ENCODE peak calls at places on chromosomes 4 and X, in four cellular contexts. One of them, this sample, is unnamed.

GRCh38 chr4:138204507-138204906 is 37.6 kb downstream of the SLC7A11 start:
- DNase-seq in A549: peak
- DNase-seq in SW480: no peak
- DNase-seq in DMS153: peak
- DNase-seq in this sample: no peak

GRCh38 chr4:10180927-10181744 is 64.5 kb upstream of the WDR1 start:
- DNase-seq in SW480: no peak
- DNase-seq in A549: no peak
- DNase-seq in DMS153: no peak
- DNase-seq in this sample: no peak

GRCh38 chr4:176187610-176188009 is 7.8 kb downstream of the SPATA4 start:
- DNase-seq in A549: no peak
- DNase-seq in SW480: no peak
- DNase-seq in DMS153: no peak
- DNase-seq in this sample: no peak

GRCh38 chr4:77782102-77782835 is 36.9 kb downstream of the CNOT6L start:
- DNase-seq in SW480: no peak
- DNase-seq in A549: no peak
- DNase-seq in DMS153: no peak
- DNase-seq in this sample: no peak

GRCh38 chrX:16436348-16437188 is 213.4 kb upstream of the S100G start:
- DNase-seq in A549: peak
- DNase-seq in DMS153: peak
- DNase-seq in SW480: peak
- DNase-seq in this sample: peak

GRCh38 chrX:107970073-107970472 is 12.1 kb downstream of the TEX13B start:
- DNase-seq in A549: no peak
- DNase-seq in DMS153: no peak
- DNase-seq in SW480: no peak
- DNase-seq in this sample: no peak

GRCh38 chr4:3342182-3342854 is 49.5 kb downstream of the RGS12 start:
- DNase-seq in A549: peak
- DNase-seq in DMS153: peak
- DNase-seq in SW480: no peak
- DNase-seq in this sample: no peak

GRCh38 chrX:2967584-2967983 is 38.4 kb upstream of the ARSD start:
- DNase-seq in SW480: no peak
- DNase-seq in A549: no peak
- DNase-seq in DMS153: no peak
- DNase-seq in this sample: no peak

GRCh38 chr4:75908555-75908954 is 6.3 kb upstream of the PPEF2 start:
- DNase-seq in DMS153: no peak
- DNase-seq in SW480: no peak
- DNase-seq in A549: no peak
- DNase-seq in this sample: no peak

GRCh38 chr4:629636-629915 is 4.2 kb downstream of the PDE6B start:
- DNase-seq in DMS153: no peak
- DNase-seq in A549: no peak
- DNase-seq in SW480: no peak
- DNase-seq in this sample: no peak

GRCh38 chrX:112043997-112044396 is 38.6 kb downstream of the TRPC5 start:
- DNase-seq in DMS153: no peak
- DNase-seq in SW480: peak
- DNase-seq in A549: peak
- DNase-seq in this sample: no peak

GRCh38 chr4:138977525-138977924 is 38.1 kb upstream of the NOCT start:
- DNase-seq in A549: no peak
- DNase-seq in DMS153: no peak
- DNase-seq in SW480: no peak
- DNase-seq in this sample: peak

GRCh38 chr4:63524764-63525163 is 884.5 kb downstream of the TECRL start:
- DNase-seq in DMS153: no peak
- DNase-seq in A549: no peak
- DNase-seq in SW480: no peak
- DNase-seq in this sample: no peak

GRCh38 chrX:9855536-9856320 is 69.5 kb downstream of the SHROOM2 start:
- DNase-seq in A549: no peak
- DNase-seq in DMS153: no peak
- DNase-seq in SW480: no peak
- DNase-seq in this sample: no peak

GRCh38 chr4:81454498-81454897 is 17.2 kb downstream of the RASGEF1B start:
- DNase-seq in A549: no peak
- DNase-seq in SW480: no peak
- DNase-seq in DMS153: no peak
- DNase-seq in this sample: no peak

GRCh38 chrX:120309873-120310730 is 1.2 kb downstream of the TMEM255A start:
- DNase-seq in DMS153: no peak
- DNase-seq in A549: peak
- DNase-seq in SW480: no peak
- DNase-seq in this sample: no peak

GRCh38 chrX:152405561-152405960 is 45.6 kb downstream of the GABRA3 start:
- DNase-seq in DMS153: no peak
- DNase-seq in A549: no peak
- DNase-seq in SW480: no peak
- DNase-seq in this sample: no peak

GRCh38 chr4:84994280-84994679 is 27.8 kb upstream of the WDFY3 start:
- DNase-seq in SW480: no peak
- DNase-seq in A549: no peak
- DNase-seq in DMS153: no peak
- DNase-seq in this sample: no peak

GRCh38 chrX:85111347-85111746 is 107.7 kb downstream of the APOOL start:
- DNase-seq in A549: no peak
- DNase-seq in SW480: no peak
- DNase-seq in DMS153: no peak
- DNase-seq in this sample: no peak